ENCODE peak calls at places on chromosomes 2 and 18, in nine cellular contexts. W is caudate nucleus, T is cardiac fibroblast, L is mucosa of gallbladder, J is activated T-cell treated with anti-CD3 and anti-CD28 coated beads for 48 hours, K is neural crest cell, M is NCI-H774, U is neural progenitor cell, B is GM23338. Y is an unnamed sample.

GRCh38 chr18:76803814-76804213 is 18.5 kb upstream of the ZNF236 start:
- DNase-seq in W (no peak), T (peak), L (peak), J (peak), K (peak), M (peak), U (peak), B (peak), Y (peak)

GRCh38 chr18:72232611-72233010 is 311.5 kb downstream of the CBLN2 start:
- DNase-seq in W (no peak), T (no peak), L (no peak), J (no peak), K (no peak), M (no peak), U (no peak), B (no peak), Y (no peak)

GRCh38 chr2:34533585-34534225 is 934.6 kb upstream of the FAM98A start:
- DNase-seq in W (no peak), T (no peak), L (no peak), J (no peak), K (no peak), M (no peak), U (no peak), B (no peak), Y (no peak)

GRCh38 chr2:157152362-157152761 is 105.1 kb upstream of the GALNT5 start:
- DNase-seq in W (no peak), T (no peak), L (no peak), J (no peak), K (no peak), M (no peak), U (no peak), B (no peak), Y (no peak)

GRCh38 chr18:23437357-23438045 is 15.6 kb upstream of the RIOK3 start:
- DNase-seq in W (peak), T (peak), L (peak), J (peak), K (peak), M (peak), U (peak), B (peak), Y (peak)

GRCh38 chr18:64876833-64877232 is 727.9 kb upstream of the LINC00305 start:
- DNase-seq in W (no peak), T (no peak), L (no peak), J (no peak), K (no peak), M (no peak), U (no peak), B (no peak), Y (no peak)

GRCh38 chr2:201532686-201533304 is 81.3 kb downstream of the STRADB start:
- DNase-seq in W (no peak), T (peak), L (no peak), J (no peak), K (no peak), M (no peak), U (no peak), B (no peak), Y (peak)

GRCh38 chr2:160882906-160883305 is 277.3 kb upstream of the TANK start:
- DNase-seq in W (no peak), T (peak), L (no peak), J (no peak), K (no peak), M (no peak), U (no peak), B (no peak), Y (no peak)

GRCh38 chr2:3214827-3215404 is 162.7 kb downstream of the EIPR1 start:
- DNase-seq in W (no peak), T (no peak), L (no peak), J (no peak), K (no peak), M (no peak), U (no peak), B (no peak), Y (no peak)

GRCh38 chr2:216604458-216604857 is 28.8 kb upstream of the IGFBP2 start:
- DNase-seq in W (no peak), T (no peak), L (no peak), J (no peak), K (no peak), M (no peak), U (no peak), B (no peak), Y (no peak)

GRCh38 chr2:155815851-155816250 is 516.7 kb downstream of the NR4A2 start:
- DNase-seq in W (no peak), T (no peak), L (peak), J (no peak), K (no peak), M (no peak), U (peak), B (peak), Y (no peak)

GRCh38 chr2:188850786-188851185 is 123.4 kb upstream of the COL3A1 start:
- DNase-seq in W (no peak), T (no peak), L (no peak), J (no peak), K (no peak), M (no peak), U (no peak), B (no peak), Y (no peak)

GRCh38 chr2:134120718-134121630 is 132.9 kb upstream of the MGAT5 start:
- DNase-seq in W (peak), T (peak), L (peak), J (peak), K (peak), M (peak), U (peak), B (peak), Y (peak)

GRCh38 chr18:48983793-48984437 is 33.1 kb upstream of the SMAD7 start:
- DNase-seq in W (no peak), T (no peak), L (peak), J (no peak), K (no peak), M (peak), U (no peak), B (no peak), Y (no peak)

GRCh38 chr2:162072976-162073775 is 839 bp downstream of the DPP4 start:
- DNase-seq in W (no peak), T (peak), L (no peak), J (no peak), K (peak), M (no peak), U (peak), B (peak), Y (peak)

GRCh38 chr2:231287696-231288095 is 89.3 kb downstream of the ARMC9 start:
- DNase-seq in W (no peak), T (no peak), L (no peak), J (no peak), K (no peak), M (no peak), U (no peak), B (no peak), Y (no peak)

GRCh38 chr2:109467701-109468100 is 146.1 kb downstream of the SEPTIN10 start:
- DNase-seq in W (no peak), T (no peak), L (no peak), J (no peak), K (no peak), M (no peak), U (no peak), B (no peak), Y (no peak)

GRCh38 chr2:238868067-238868524 is 20.2 kb downstream of the TWIST2 start:
- DNase-seq in W (no peak), T (peak), L (no peak), J (no peak), K (no peak), M (no peak), U (no peak), B (no peak), Y (peak)

GRCh38 chr2:29080886-29081743 is 6.8 kb upstream of the PCARE start:
- DNase-seq in W (no peak), T (peak), L (no peak), J (no peak), K (no peak), M (no peak), U (no peak), B (no peak), Y (no peak)

GRCh38 chr2:101087638-101088037 is 63.5 kb downstream of the TBC1D8 start:
- DNase-seq in W (no peak), T (peak), L (no peak), J (no peak), K (no peak), M (no peak), U (no peak), B (no peak), Y (peak)

GRCh38 chr2:25642298-25642697 is 31.1 kb downstream of the DTNB start:
- DNase-seq in W (no peak), T (no peak), L (no peak), J (no peak), K (no peak), M (no peak), U (no peak), B (no peak), Y (no peak)